ENCODE peak calls at places on chromosome 6, in four cellular contexts. L, I, Z and K are unnamed samples.

GRCh38 chr6:153595903-153596302 is 443.1 kb upstream of the OPRM1 start:
- DNase-seq in Z (no peak), L (no peak), I (no peak), K (no peak)

GRCh38 chr6:111989743-111990142 is 64.2 kb upstream of the CCN6 start:
- DNase-seq in Z (no peak), I (no peak), L (no peak), K (no peak)

GRCh38 chr6:64224819-64225218 is 589.2 kb downstream of the PHF3 start:
- DNase-seq in I (no peak), L (peak; percentile 14), Z (no peak), K (no peak)

GRCh38 chr6:132466952-132467351 is 46.0 kb downstream of the STX7 start:
- DNase-seq in Z (no peak), I (no peak), L (peak; percentile 78), K (no peak)

GRCh38 chr6:156450421-156450820 is 326.8 kb upstream of the ARID1B start:
- DNase-seq in I (no peak), L (no peak), Z (no peak), K (no peak)

GRCh38 chr6:34516391-34517324 is 39.5 kb downstream of the SPDEF start:
- DNase-seq in Z (no peak), I (no peak), L (no peak), K (no peak)

GRCh38 chr6:158020272-158020711 is 38.6 kb downstream of the SYNJ2 start:
- DNase-seq in Z (no peak), L (no peak), I (no peak), K (no peak)

GRCh38 chr6:73290435-73290834 is 27.4 kb upstream of the KHDC1 start:
- DNase-seq in I (no peak), L (peak; percentile 58), Z (no peak), K (no peak)

GRCh38 chr6:158536084-158536890 is 23.6 kb upstream of the TMEM181 start:
- DNase-seq in L (peak; percentile 65), I (peak; percentile 89), Z (no peak), K (peak; percentile 59)

GRCh38 chr6:491233-491632 is 99.7 kb downstream of the IRF4 start:
- DNase-seq in I (no peak), Z (no peak), L (no peak), K (no peak)

GRCh38 chr6:56772737-56773184 is 130.1 kb upstream of the DST start:
- DNase-seq in L (peak; percentile 93), Z (no peak), I (no peak), K (peak; percentile 51)

GRCh38 chr6:3280091-3280490 is 21.3 kb downstream of the PSMG4 start:
- DNase-seq in L (no peak), Z (no peak), I (no peak), K (no peak)

GRCh38 chr6:2178125-2178524 is 67.3 kb downstream of the GMDS start:
- DNase-seq in L (no peak), Z (no peak), I (no peak), K (no peak)

GRCh38 chr6:162165479-162165878 is 562.1 kb downstream of the PRKN start:
- DNase-seq in I (no peak), L (no peak), Z (no peak), K (no peak)

GRCh38 chr6:127077886-127078285 is 40.6 kb upstream of the RSPO3 start:
- DNase-seq in L (no peak), Z (no peak), I (no peak), K (no peak)

GRCh38 chr6:104633125-104633524 is 226.6 kb downstream of the HACE1 start:
- DNase-seq in I (no peak), L (no peak), Z (no peak), K (no peak)

GRCh38 chr6:86723729-86724128 is 213.6 kb upstream of the HTR1E start:
- DNase-seq in Z (no peak), L (no peak), I (no peak), K (peak; percentile 12)

GRCh38 chr6:134247271-134247833 is 70.6 kb downstream of the SGK1 start:
- DNase-seq in I (no peak), L (no peak), Z (no peak), K (no peak)

GRCh38 chr6:133286765-133287164 is 45.6 kb downstream of the EYA4 start:
- DNase-seq in Z (no peak), I (no peak), L (peak; percentile 27), K (peak; percentile 39)

GRCh38 chr6:23213651-23214050 is 644.3 kb downstream of the HDGFL1 start:
- DNase-seq in L (peak; percentile 54), I (no peak), Z (no peak), K (no peak)

GRCh38 chr6:32087574-32088486 is 21.3 kb downstream of the TNXB start:
- DNase-seq in Z (peak; percentile 73), L (peak; percentile 46), I (peak; percentile 90), K (peak; percentile 63)

GRCh38 chr6:3372184-3372846 is 84.5 kb downstream of the SLC22A23 start:
- DNase-seq in I (peak; percentile 67), L (no peak), Z (no peak), K (no peak)

GRCh38 chr6:137123078-137123477 is 50.4 kb downstream of the IL22RA2 start:
- DNase-seq in L (no peak), Z (no peak), I (no peak), K (no peak)

GRCh38 chr6:39495640-39496039 is 173.1 kb upstream of the KCNK16 start:
- DNase-seq in I (no peak), L (no peak), Z (no peak), K (no peak)

GRCh38 chr6:126650931-126651330 is 311.0 kb downstream of the CENPW start:
- DNase-seq in Z (no peak), I (no peak), L (peak; percentile 25), K (no peak)

GRCh38 chr6:122790740-122791679 is 2.0 kb downstream of the SMPDL3A start:
- DNase-seq in L (peak; percentile 13), I (no peak), Z (no peak), K (no peak)

GRCh38 chr6:64736421-64736950 is 970.5 kb downstream of the EYS start:
- DNase-seq in Z (no peak), L (no peak), I (no peak), K (no peak)

GRCh38 chr6:154457881-154458284 is 52.6 kb downstream of the CNKSR3 start:
- DNase-seq in I (no peak), L (no peak), Z (no peak), K (no peak)

GRCh38 chr6:21999012-21999528 is 297.8 kb downstream of the PRL start:
- DNase-seq in Z (no peak), L (peak; percentile 76), I (no peak), K (no peak)

GRCh38 chr6:34657037-34657306 is 39.6 kb downstream of the ILRUN start:
- DNase-seq in L (no peak), Z (no peak), I (no peak), K (no peak)

GRCh38 chr6:81787313-81788068 is 35.0 kb upstream of the TENT5A start:
- DNase-seq in Z (no peak), L (peak; percentile 74), I (no peak), K (peak; percentile 55)

GRCh38 chr6:21946298-21946783 is 350.5 kb downstream of the PRL start:
- DNase-seq in I (no peak), L (peak; percentile 98), Z (no peak), K (no peak)

GRCh38 chr6:10690651-10691445 is 3.6 kb downstream of the C6orf52 start:
- DNase-seq in I (no peak), Z (no peak), L (no peak), K (no peak)

GRCh38 chr6:53520320-53520928 is 24.5 kb downstream of the GCLC start:
- DNase-seq in I (no peak), Z (no peak), L (no peak), K (no peak)

GRCh38 chr6:27839303-27840081 is 72.7 kb downstream of the OR2B2 start:
- DNase-seq in L (peak; percentile 90), I (no peak), Z (no peak), K (peak; percentile 74)

GRCh38 chr6:110358536-110359148 is 493 bp upstream of the METTL24 start:
- DNase-seq in Z (no peak), L (no peak), I (no peak), K (no peak)

GRCh38 chr6:43885399-43886066 is 115.5 kb downstream of the VEGFA start:
- DNase-seq in L (no peak), Z (no peak), I (no peak), K (no peak)

GRCh38 chr6:33988121-33989015 is 157.5 kb downstream of the GRM4 start:
- DNase-seq in L (no peak), Z (no peak), I (no peak), K (no peak)

GRCh38 chr6:67722861-67723261 is 912.2 kb upstream of the ADGRB3 start:
- DNase-seq in I (no peak), L (no peak), Z (no peak), K (no peak)

GRCh38 chr6:28960846-28961500 is 37.2 kb upstream of the TRIM27 start:
- DNase-seq in Z (no peak), I (peak; percentile 58), L (no peak), K (no peak)
- TF ChIP-seq MAFK in Z (no peak), I (peak; percentile 90), L (no peak), K (no peak)

DNA sequence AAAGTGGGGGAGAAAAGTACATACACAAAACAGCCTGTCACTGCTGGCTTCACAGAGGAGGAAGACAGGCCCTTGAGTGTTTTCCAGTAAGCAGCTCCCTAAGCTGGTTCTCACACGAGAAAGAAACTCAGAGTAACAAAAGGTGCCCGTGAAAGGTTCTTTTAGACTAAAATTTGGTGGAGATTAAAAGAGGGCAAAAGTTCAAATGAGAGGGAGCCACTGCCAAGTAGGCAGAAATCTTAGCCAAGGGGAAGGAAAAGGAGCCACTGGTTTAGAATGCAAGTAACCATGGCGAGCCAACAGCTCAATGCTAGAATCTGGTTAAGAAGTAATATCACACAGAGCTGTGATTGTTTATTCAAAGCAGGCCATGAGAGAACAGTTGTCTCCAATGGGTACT is 648.3 kb downstream of the RNF144B start:
- DNase-seq in Z (no peak), I (no peak), L (no peak), K (no peak)
- TF ChIP-seq MAFK in Z (no peak), I (no peak), L (no peak), K (no peak)

GRCh38 chr6:69988458-69989126 is 122.2 kb downstream of the COL19A1 start:
- DNase-seq in I (no peak), L (no peak), Z (no peak), K (no peak)

DNA sequence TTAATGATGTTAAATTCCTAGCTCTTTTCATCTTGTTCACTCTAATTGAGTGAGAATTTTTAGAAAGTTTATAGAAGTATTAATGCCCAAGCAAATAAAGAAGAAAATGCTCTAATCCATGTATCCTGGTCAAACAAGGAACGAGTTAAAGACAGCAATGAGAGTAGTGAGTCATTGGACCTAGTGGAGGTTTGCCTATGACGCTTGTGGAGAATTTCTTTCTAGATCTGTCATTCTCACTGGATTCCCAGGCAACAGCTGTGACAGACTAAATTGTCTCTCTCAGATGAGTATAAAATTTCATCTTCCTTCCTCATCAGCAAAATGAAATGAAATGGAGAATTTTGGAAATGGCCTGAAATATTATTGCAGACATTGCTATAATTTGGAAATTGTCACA is 127.9 kb downstream of the COL19A1 start:
- DNase-seq in L (no peak), Z (no peak), I (no peak), K (no peak)
- TF ChIP-seq MAFK in L (no peak), Z (no peak), I (no peak), K (no peak)

DNA sequence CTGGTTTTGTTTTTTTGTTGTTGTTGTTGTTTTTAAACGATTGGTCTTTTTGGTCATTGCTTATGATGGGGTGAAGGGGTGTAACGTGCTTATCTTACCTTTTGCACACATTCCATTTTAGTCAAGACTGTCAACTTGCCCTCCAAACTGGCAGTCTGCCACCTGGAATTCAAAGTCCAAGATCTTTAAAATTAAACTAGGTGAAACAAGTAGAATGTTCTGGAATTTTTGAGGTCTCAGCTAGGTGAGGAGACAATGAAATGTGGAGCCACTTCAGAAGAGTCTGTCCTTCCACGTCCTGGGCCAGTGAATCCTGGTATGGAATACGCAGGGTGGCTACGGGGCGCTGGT is 344.6 kb downstream of the ZFAND3 start:
- DNase-seq in Z (no peak), I (no peak), L (no peak), K (no peak)
- TF ChIP-seq MAFK in Z (no peak), I (no peak), L (no peak), K (no peak)

GRCh38 chr6:13504611-13505344 is 17.4 kb upstream of the GFOD1 start:
- DNase-seq in I (no peak), Z (no peak), L (no peak), K (no peak)
- TF ChIP-seq MAFK in I (no peak), Z (no peak), L (no peak), K (no peak)